ENCODE peak calls at places on chromosomes 1 and 21, in six cellular contexts. S is colonic mucosa; M is mucosa of descending colon; T is CD8-positive, alpha-beta T cell; J is neural crest cell; H is choroid plexus epithelial cell. E is an unnamed sample.

GRCh38 chr21:45319461-45320211 is 31.9 kb upstream of the POFUT2 start:
- DNase-seq in S (no peak), M (no peak), T (no peak), J (no peak), H (peak; percentile 53), E (no peak)

GRCh38 chr1:227888404-227889046 is 59.2 kb downstream of the WNT9A start:
- DNase-seq in S (peak; percentile 15), M (peak; percentile 17), T (no peak), J (no peak), H (no peak), E (peak; percentile 15)

GRCh38 chr1:17540255-17541001 is 930 bp downstream of the ARHGEF10L start:
- DNase-seq in S (peak; percentile 64), M (peak; percentile 73), T (no peak), J (peak; percentile 31), H (no peak), E (no peak)

GRCh38 chr1:165490175-165490574 is 45.2 kb upstream of the RXRG start:
- DNase-seq in S (no peak), M (no peak), T (no peak), J (no peak), H (no peak), E (no peak)

GRCh38 chr1:56520202-56520601 is 59.2 kb downstream of the PLPP3 start:
- DNase-seq in S (no peak), M (no peak), T (no peak), J (no peak), H (peak; percentile 66), E (no peak)

GRCh38 chr1:115089443-115090340 is at the start of gene TSPAN2:
- DNase-seq in S (peak; percentile 69), M (peak; percentile 79), T (peak; percentile 34), J (peak; percentile 29), H (peak; percentile 12), E (peak; percentile 44)

GRCh38 chr21:27674037-27674436 is 707.1 kb upstream of the ADAMTS5 start:
- DNase-seq in S (no peak), M (no peak), T (no peak), J (no peak), H (peak; percentile 89), E (no peak)

GRCh38 chr1:212189352-212189738 is 95.9 kb upstream of the PPP2R5A start:
- DNase-seq in S (no peak), M (no peak), T (no peak), J (no peak), H (no peak), E (no peak)

GRCh38 chr1:204293605-204294365 is 65.9 kb downstream of the PLEKHA6 start:
- DNase-seq in S (no peak), M (no peak), T (no peak), J (no peak), H (peak; percentile 46), E (no peak)

GRCh38 chr1:165114022-165114888 is 242.3 kb downstream of the LMX1A start:
- DNase-seq in S (peak; percentile 47), M (no peak), T (no peak), J (peak; percentile 65), H (peak; percentile 62), E (no peak)

GRCh38 chr1:201456499-201457309 is 12.3 kb downstream of the PHLDA3 start:
- DNase-seq in S (peak; percentile 43), M (no peak), T (no peak), J (no peak), H (peak; percentile 95), E (no peak)

GRCh38 chr1:8625981-8626898 is 191.2 kb downstream of the RERE start:
- DNase-seq in S (no peak), M (no peak), T (no peak), J (no peak), H (peak; percentile 95), E (no peak)

GRCh38 chr1:179806333-179806732 is 63.2 kb downstream of the FAM163A start:
- DNase-seq in S (no peak), M (no peak), T (no peak), J (no peak), H (no peak), E (no peak)

GRCh38 chr21:43644609-43645008 is 14.7 kb downstream of the HSF2BP start:
- DNase-seq in S (no peak), M (no peak), T (no peak), J (no peak), H (peak; percentile 61), E (no peak)

GRCh38 chr21:30839304-30839703 is 9.7 kb upstream of the KRTAP7-1 start:
- DNase-seq in S (peak; percentile 18), M (no peak), T (no peak), J (peak; percentile 36), H (peak; percentile 28), E (no peak)

GRCh38 chr1:165324050-165324449 is 32.5 kb downstream of the LMX1A start:
- DNase-seq in S (no peak), M (no peak), T (no peak), J (no peak), H (no peak), E (no peak)

GRCh38 chr1:184804220-184804619 is 49.6 kb upstream of the EDEM3 start:
- DNase-seq in S (no peak), M (no peak), T (no peak), J (no peak), H (no peak), E (no peak)

GRCh38 chr1:167095368-167095767 is 1.5 kb downstream of the STYXL2 start:
- DNase-seq in S (no peak), M (no peak), T (no peak), J (no peak), H (peak; percentile 83), E (no peak)

GRCh38 chr1:150513275-150513885 is 2.2 kb upstream of the FALEC start:
- DNase-seq in S (no peak), M (no peak), T (no peak), J (no peak), H (no peak), E (no peak)

GRCh38 chr21:16587141-16587570 is 857.4 kb downstream of the USP25 start:
- DNase-seq in S (peak; percentile 59), M (peak; percentile 51), T (no peak), J (no peak), H (peak; percentile 96), E (no peak)

GRCh38 chr1:216626394-216627067 is 96.7 kb downstream of the ESRRG start:
- DNase-seq in S (no peak), M (no peak), T (no peak), J (no peak), H (no peak), E (no peak)

GRCh38 chr1:93219443-93219842 is 38.9 kb downstream of the CCDC18 start:
- DNase-seq in S (no peak), M (no peak), T (no peak), J (no peak), H (peak; percentile 63), E (no peak)

GRCh38 chr1:26077524-26077923 is 10.1 kb upstream of the TRIM63 start:
- DNase-seq in S (no peak), M (no peak), T (no peak), J (no peak), H (no peak), E (no peak)

GRCh38 chr1:6603851-6604558 is 1.3 kb upstream of the KLHL21 start:
- DNase-seq in S (no peak), M (peak; percentile 60), T (no peak), J (no peak), H (peak; percentile 81), E (no peak)

GRCh38 chr21:45004481-45005263 is 64.8 kb downstream of the SLX9 start:
- DNase-seq in S (no peak), M (peak; percentile 10), T (no peak), J (no peak), H (no peak), E (no peak)

GRCh38 chr1:201348211-201348566 is 29.3 kb downstream of the TNNT2 start:
- DNase-seq in S (peak; percentile 46), M (peak; percentile 42), T (no peak), J (peak; percentile 44), H (peak; percentile 74), E (no peak)

GRCh38 chr1:59142663-59143487 is 154.0 kb upstream of the FGGY start:
- DNase-seq in S (no peak), M (no peak), T (no peak), J (no peak), H (peak; percentile 85), E (no peak)

DNA sequence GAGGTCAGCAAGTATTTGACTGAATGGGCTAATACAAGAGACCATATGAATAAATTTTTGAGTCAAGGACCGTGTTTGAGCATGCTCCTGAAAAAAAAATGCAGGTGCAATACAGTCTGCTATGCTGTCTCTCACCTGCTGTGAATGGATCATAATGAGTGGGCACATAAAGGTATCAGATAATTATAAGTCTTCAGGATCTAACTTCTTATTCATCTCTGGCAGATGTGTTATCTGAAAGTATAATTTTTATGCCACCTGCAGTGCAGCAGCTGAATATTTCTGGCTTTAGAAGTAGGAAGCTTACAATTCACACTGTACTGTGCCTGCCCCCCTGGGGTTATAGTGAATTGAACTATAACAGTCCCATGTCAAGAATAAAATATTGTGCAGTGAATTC is 333.3 kb downstream of the MRPL39 start:
- DNase-seq in S (no peak), M (no peak), T (no peak), J (no peak), H (peak; percentile 10), E (no peak)
- TF ChIP-seq CTCF in S (no peak), M (no peak), T (no peak), J (no peak), H (no peak), E (no peak)

GRCh38 chr21:46661211-46661625 is 25.7 kb downstream of the PRMT2 start:
- DNase-seq in S (peak; percentile 54), M (peak; percentile 49), T (peak; percentile 17), J (peak; percentile 48), H (peak; percentile 93), E (no peak)
- TF ChIP-seq CTCF in S (peak; percentile 42), M (no peak), T (no peak), J (peak; percentile 83), H (peak; percentile 75), E (no peak)

DNA sequence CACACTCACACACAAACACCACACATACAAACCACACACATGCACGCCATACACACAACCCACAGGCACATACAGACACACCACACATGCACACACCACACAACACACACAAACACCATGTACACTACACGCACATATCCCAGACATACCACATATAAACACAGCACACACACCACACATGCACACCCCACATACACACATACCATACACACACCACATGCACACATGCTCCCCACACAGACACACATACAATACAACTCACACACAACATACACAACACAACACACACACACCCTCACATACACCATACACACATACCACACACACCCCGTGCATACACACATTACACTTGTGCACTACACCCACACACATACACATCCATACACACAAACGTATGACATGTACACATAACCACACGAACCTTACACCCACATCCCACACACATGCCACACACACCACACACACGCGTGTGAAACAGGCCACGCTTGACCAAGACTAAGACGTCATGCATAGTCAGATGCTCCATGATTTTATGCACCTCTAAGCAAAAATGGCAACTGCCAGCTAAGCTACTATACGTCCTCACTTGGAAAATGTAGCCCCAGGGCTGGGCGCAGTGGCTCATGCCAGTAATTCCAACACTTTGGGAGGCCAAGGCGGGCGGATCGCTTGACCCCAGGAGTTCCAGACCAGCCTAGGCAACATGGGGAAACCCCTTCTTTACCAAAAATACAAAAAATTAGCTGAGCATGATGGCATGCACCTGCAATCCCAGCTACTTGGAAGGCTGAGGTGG is 77.4 kb upstream of the TMPRSS2 start:
- DNase-seq in S (no peak), M (peak; percentile 30), T (no peak), J (no peak), H (no peak), E (no peak)
- TF ChIP-seq CTCF in S (no peak), M (no peak), T (no peak), J (no peak), H (no peak), E (no peak)

DNA sequence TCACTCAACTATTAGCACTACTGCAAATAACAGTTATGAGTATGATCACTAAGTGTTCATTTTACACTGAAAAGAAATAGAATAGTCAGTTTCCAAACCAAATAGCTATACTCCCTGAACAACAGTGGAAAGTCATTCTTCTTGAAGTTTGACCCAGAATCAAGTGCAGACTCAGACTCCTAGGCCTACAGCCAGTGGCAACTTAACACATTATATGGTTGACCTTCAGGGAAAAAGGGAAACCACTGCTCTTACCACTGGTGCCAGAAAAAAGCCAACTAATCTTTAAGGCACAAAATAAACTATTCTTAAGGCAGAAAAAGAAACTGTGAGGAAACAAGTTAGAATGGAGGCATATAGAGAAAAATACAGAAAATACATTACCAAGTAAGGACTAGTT is 31.6 kb downstream of the WNT2B start:
- DNase-seq in S (no peak), M (no peak), T (no peak), J (no peak), H (peak; percentile 58), E (no peak)
- TF ChIP-seq CTCF in S (no peak), M (no peak), T (no peak), J (no peak), H (no peak), E (no peak)

E was measured in activated B cell treated with CpG ODN at 0.5 μM for 24 hours.